ENCODE peak calls at places on chromosomes 6 and 20, in four cellular contexts. One of them, this sample, is unnamed.

GRCh38 chr6:72650081-72650745 is 28.3 kb downstream of the KCNQ5 start:
- DNase-seq in head of caudate nucleus: no peak
- DNase-seq in ELR: peak
- DNase-seq in fibroblast of the conjunctiva: no peak
- DNase-seq in this sample: no peak

GRCh38 chr6:34531580-34532201 is 24.4 kb downstream of the SPDEF start:
- DNase-seq in head of caudate nucleus: peak
- DNase-seq in ELR: no peak
- DNase-seq in fibroblast of the conjunctiva: peak
- DNase-seq in this sample: no peak

GRCh38 chr6:141925001-141925400 is 207.7 kb upstream of the GJE1 start:
- DNase-seq in head of caudate nucleus: no peak
- DNase-seq in ELR: peak
- DNase-seq in fibroblast of the conjunctiva: no peak
- DNase-seq in this sample: no peak

GRCh38 chr6:81937296-81937937 is 184.9 kb upstream of the TENT5A start:
- DNase-seq in head of caudate nucleus: no peak
- DNase-seq in ELR: peak
- DNase-seq in fibroblast of the conjunctiva: peak
- DNase-seq in this sample: no peak

GRCh38 chr20:44404204-44405181 is 49.0 kb downstream of the HNF4A start:
- DNase-seq in head of caudate nucleus: no peak
- DNase-seq in ELR: no peak
- DNase-seq in fibroblast of the conjunctiva: no peak
- DNase-seq in this sample: no peak

GRCh38 chr6:19150307-19150706 is 686.9 kb upstream of the ID4 start:
- DNase-seq in head of caudate nucleus: no peak
- DNase-seq in ELR: no peak
- DNase-seq in fibroblast of the conjunctiva: no peak
- DNase-seq in this sample: no peak

GRCh38 chr6:4568138-4568537 is 208.1 kb upstream of the CDYL start:
- DNase-seq in head of caudate nucleus: no peak
- DNase-seq in ELR: no peak
- DNase-seq in fibroblast of the conjunctiva: no peak
- DNase-seq in this sample: peak

GRCh38 chr6:130482645-130483390 is 117.0 kb downstream of the TMEM200A start:
- DNase-seq in head of caudate nucleus: no peak
- DNase-seq in ELR: peak
- DNase-seq in fibroblast of the conjunctiva: no peak
- DNase-seq in this sample: no peak

GRCh38 chr20:34578521-34579147 is 20.1 kb downstream of the MAP1LC3A start:
- DNase-seq in head of caudate nucleus: no peak
- DNase-seq in ELR: no peak
- DNase-seq in fibroblast of the conjunctiva: no peak
- DNase-seq in this sample: peak

GRCh38 chr20:31666258-31667042 is 28.7 kb downstream of the COX4I2 start:
- DNase-seq in head of caudate nucleus: peak
- DNase-seq in ELR: no peak
- DNase-seq in fibroblast of the conjunctiva: no peak
- DNase-seq in this sample: no peak

This sample was measured in coronary artery.